ENCODE peak calls at places on chromosomes 16 and 17, in ten cellular contexts. M is brain microvascular endothelial cell, C is fibroblast of mammary gland, T is DND-41, X is IMR-90, N is foreskin fibroblast, P is upper lobe of right lung, R is osteoblast, V is GM12878, W is cardiac fibroblast. S is an unnamed sample.

GRCh38 chr17:34499576-34499975 is 79.8 kb upstream of the TMEM132E start:
- DNase-seq in P (no peak), C (peak), V (no peak), R (no peak), X (peak), M (peak), T (peak), W (peak), N (peak), S (peak)

GRCh38 chr16:50302472-50303005 is 36.2 kb downstream of the ADCY7 start:
- DNase-seq in W (no peak), X (no peak), R (peak), P (peak), M (no peak), N (no peak), V (no peak), T (no peak), C (no peak), S (no peak)

GRCh38 chr16:79451196-79451816 is 149.2 kb downstream of the MAF start:
- DNase-seq in W (no peak), M (no peak), P (no peak), V (peak), X (no peak), C (no peak), T (peak), N (no peak), R (no peak), S (no peak)

GRCh38 chr17:17822189-17822978 is 14.4 kb downstream of the SREBF1 start:
- DNase-seq in V (no peak), M (peak), P (no peak), N (peak), X (peak), T (no peak), W (peak), C (peak), R (peak), S (no peak)

GRCh38 chr17:36944488-36945040 is 4.2 kb upstream of the AATF start:
- DNase-seq in P (no peak), T (no peak), X (no peak), C (no peak), N (no peak), V (no peak), R (peak), M (no peak), W (no peak), S (no peak)

GRCh38 chr16:4086153-4086552 is 30.1 kb downstream of the ADCY9 start:
- DNase-seq in T (no peak), P (no peak), V (no peak), C (no peak), X (no peak), R (no peak), W (no peak), N (no peak), M (no peak), S (no peak)

GRCh38 chr17:18079543-18079942 is 8.2 kb upstream of the DRG2 start:
- DNase-seq in W (no peak), T (no peak), C (no peak), V (no peak), N (no peak), M (no peak), R (no peak), P (no peak), X (no peak), S (no peak)

GRCh38 chr17:44972953-44973352 is 4.8 kb upstream of the C1QL1 start:
- DNase-seq in T (no peak), X (peak), N (peak), V (no peak), R (peak), W (peak), P (no peak), M (peak), C (peak), S (no peak)

GRCh38 chr16:66542396-66542795 is 7.5 kb downstream of the TK2 start:
- DNase-seq in C (no peak), N (no peak), T (no peak), V (no peak), P (no peak), X (no peak), M (no peak), W (no peak), R (no peak), S (no peak)

GRCh38 chr17:34633351-34633750 is 54.0 kb downstream of the TMEM132E start:
- DNase-seq in V (no peak), C (no peak), W (no peak), T (no peak), R (no peak), N (no peak), X (no peak), P (peak), M (no peak), S (no peak)

GRCh38 chr17:66635646-66636045 is 199.3 kb upstream of the CACNG5 start:
- DNase-seq in T (no peak), X (no peak), V (no peak), R (no peak), C (no peak), W (no peak), M (no peak), P (no peak), N (no peak), S (no peak)

GRCh38 chr17:5033352-5034015 is 1.7 kb downstream of the SLC52A1 start:
- DNase-seq in V (no peak), N (no peak), R (peak), M (no peak), P (no peak), X (no peak), C (no peak), W (no peak), T (no peak), S (no peak)

GRCh38 chr17:2064980-2065785 is 10.3 kb downstream of the HIC1 start:
- DNase-seq in X (peak), V (no peak), N (peak), M (peak), T (peak), P (no peak), C (peak), W (peak), R (peak), S (peak)

GRCh38 chr17:64128787-64129514 is 993 bp downstream of the ERN1 start:
- DNase-seq in P (no peak), V (no peak), C (peak), W (peak), X (no peak), R (peak), T (peak), N (peak), M (peak), S (peak)

GRCh38 chr17:16953841-16954240 is 18.1 kb downstream of the TNFRSF13B start:
- DNase-seq in V (no peak), X (no peak), R (no peak), P (no peak), W (no peak), C (no peak), N (no peak), T (no peak), M (no peak), S (no peak)

GRCh38 chr17:31321481-31321880 is at the start of gene EVI2A:
- DNase-seq in N (peak), M (peak), R (peak), P (no peak), C (peak), V (peak), T (peak), X (peak), W (peak), S (peak)

GRCh38 chr17:36527851-36528250 is 6.8 kb downstream of the MYO19 start:
- DNase-seq in T (peak), M (no peak), W (no peak), R (no peak), N (no peak), X (no peak), C (no peak), V (no peak), P (peak), S (no peak)

GRCh38 chr17:80765241-80766022 is 220.8 kb downstream of the RPTOR start:
- DNase-seq in P (no peak), N (no peak), T (peak), R (peak), X (peak), M (no peak), W (no peak), C (no peak), V (no peak), S (no peak)

GRCh38 chr16:66918803-66919568 is at the start of gene CDH16:
- DNase-seq in V (no peak), M (no peak), W (no peak), C (no peak), X (no peak), R (peak), P (no peak), N (no peak), T (no peak), S (no peak)

GRCh38 chr16:88473666-88474534 is 20.8 kb downstream of the ZFPM1 start:
- DNase-seq in X (peak), P (no peak), W (peak), T (no peak), C (peak), R (no peak), M (no peak), V (no peak), N (no peak), S (no peak)

GRCh38 chr17:60631119-60631518 is 31.1 kb downstream of the PPM1D start:
- DNase-seq in W (no peak), V (no peak), C (no peak), P (no peak), X (no peak), T (no peak), M (peak), R (no peak), N (no peak), S (no peak)

GRCh38 chr17:39705786-39706348 is 6.0 kb downstream of the ERBB2 start:
- DNase-seq in T (no peak), M (no peak), C (no peak), R (peak), V (no peak), W (no peak), X (no peak), N (no peak), P (peak), S (no peak)

GRCh38 chr16:48123104-48123788 is 32.5 kb downstream of the ABCC12 start:
- DNase-seq in V (no peak), N (peak), M (peak), T (no peak), C (peak), R (peak), W (peak), P (no peak), X (peak), S (peak)

GRCh38 chr16:54817432-54817831 is 113.2 kb upstream of the IRX5 start:
- DNase-seq in X (no peak), P (no peak), R (no peak), V (no peak), W (peak), T (no peak), C (peak), M (no peak), N (no peak), S (no peak)
- TF ChIP-seq CTCF in X (no peak), P (peak), R (peak), V (no peak), W (peak), T (peak), C (peak), M (peak), N (peak), S (no peak)

GRCh38 chr16:86680137-86680536 is 101.8 kb downstream of the FOXL1 start:
- DNase-seq in M (peak), X (peak), P (no peak), V (no peak), C (peak), R (peak), N (peak), T (no peak), W (peak), S (no peak)
- TF ChIP-seq CTCF in M (peak), X (no peak), P (no peak), V (no peak), C (no peak), R (no peak), N (no peak), T (no peak), W (no peak), S (no peak)

GRCh38 chr16:19809693-19810092 is 75.0 kb downstream of the GPRC5B start:
- DNase-seq in W (no peak), M (no peak), P (no peak), C (no peak), X (no peak), V (no peak), T (no peak), R (no peak), N (no peak), S (no peak)
- TF ChIP-seq CTCF in W (no peak), M (no peak), P (no peak), C (no peak), X (no peak), V (no peak), T (no peak), R (no peak), N (no peak), S (no peak)

DNA sequence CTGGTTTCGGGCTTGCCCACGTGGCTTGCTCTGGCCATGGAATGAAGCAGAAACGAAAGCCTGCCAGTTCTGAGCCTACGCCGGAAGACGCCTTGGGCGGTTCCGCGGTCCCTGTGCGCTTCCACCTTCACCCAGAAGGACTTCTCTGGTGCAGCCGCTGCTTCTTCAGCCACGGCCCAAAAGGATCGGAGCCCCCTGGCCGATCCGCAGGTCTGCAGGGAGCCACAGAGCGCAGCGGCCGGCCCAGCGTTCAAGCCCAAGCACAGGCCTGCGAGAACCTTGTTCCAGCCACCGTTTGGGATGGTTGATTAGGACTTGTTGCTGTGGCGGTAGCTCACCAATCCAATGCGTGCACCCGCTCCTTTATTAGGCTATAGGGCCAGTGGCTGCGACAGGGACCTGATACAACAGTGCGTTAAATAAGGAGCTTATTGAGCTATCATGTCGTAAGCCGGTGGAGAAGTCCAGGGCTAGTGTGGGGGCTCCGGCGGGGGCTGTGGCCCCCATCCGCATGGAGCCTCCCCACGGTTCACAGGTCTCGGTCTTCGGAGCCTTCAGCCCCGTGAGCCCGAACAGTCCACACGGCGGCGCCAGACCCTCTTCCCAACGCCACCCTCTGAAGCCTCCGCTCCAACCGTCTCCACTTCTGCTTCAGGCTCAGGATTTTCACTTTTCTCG is 10.2 kb upstream of the MPP2 start:
- DNase-seq in M (peak), T (no peak), N (peak), V (no peak), R (no peak), C (peak), P (peak), W (peak), X (peak), S (peak)
- TF ChIP-seq CTCF in M (peak), T (peak), N (peak), V (peak), R (peak), C (peak), P (peak), W (peak), X (peak), S (peak)

GRCh38 chr17:77049440-77049839 is 91.3 kb upstream of the SEC14L1 start:
- DNase-seq in V (no peak), X (no peak), M (no peak), P (no peak), R (peak), W (no peak), C (peak), T (no peak), N (peak), S (no peak)
- TF ChIP-seq CTCF in V (no peak), X (no peak), M (no peak), P (no peak), R (no peak), W (no peak), C (no peak), T (no peak), N (no peak), S (no peak)

DNA sequence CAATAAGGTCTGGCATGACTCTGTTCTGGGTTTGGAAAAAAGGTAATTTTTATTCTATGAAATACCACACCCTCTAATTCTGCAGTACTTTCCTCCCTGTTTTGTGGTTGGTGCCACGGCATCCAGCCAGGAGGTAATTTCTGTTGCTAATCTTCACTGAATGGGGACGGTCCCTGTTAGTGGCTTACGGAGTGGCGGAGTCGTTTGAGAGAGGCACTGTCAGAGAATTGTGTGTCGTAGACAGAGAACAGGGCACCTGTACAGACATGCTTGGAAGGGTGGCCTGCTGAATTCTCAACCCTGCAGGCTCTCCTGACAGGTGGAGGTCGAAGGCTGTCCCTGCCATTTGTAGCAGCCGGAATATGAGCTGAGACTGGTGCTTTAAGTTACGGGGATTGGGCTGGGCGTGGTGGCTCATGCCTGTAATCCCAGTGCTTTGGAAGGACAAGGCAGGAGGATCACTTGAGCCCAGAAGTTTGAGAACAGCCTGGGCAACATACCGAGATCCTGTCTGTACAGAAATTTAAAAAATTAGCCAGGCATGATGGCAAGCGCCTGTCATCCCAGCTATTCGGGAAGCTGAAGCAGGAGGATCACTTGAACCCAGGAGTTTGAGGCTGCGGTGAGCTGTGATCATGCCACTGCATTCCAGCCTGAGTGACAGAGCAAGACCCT is 33.2 kb downstream of the EEF2K start:
- DNase-seq in R (no peak), X (no peak), P (no peak), C (no peak), T (no peak), M (no peak), W (no peak), V (no peak), N (no peak), S (no peak)
- TF ChIP-seq CTCF in R (no peak), X (no peak), P (no peak), C (no peak), T (no peak), M (no peak), W (no peak), V (no peak), N (no peak), S (no peak)

GRCh38 chr17:13940858-13941665 is 128.2 kb upstream of the COX10 start:
- DNase-seq in X (peak), C (peak), W (peak), T (no peak), N (peak), R (no peak), P (no peak), M (peak), V (no peak), S (no peak)
- TF ChIP-seq CTCF in X (no peak), C (peak), W (no peak), T (peak), N (no peak), R (peak), P (no peak), M (no peak), V (no peak), S (no peak)

DNA sequence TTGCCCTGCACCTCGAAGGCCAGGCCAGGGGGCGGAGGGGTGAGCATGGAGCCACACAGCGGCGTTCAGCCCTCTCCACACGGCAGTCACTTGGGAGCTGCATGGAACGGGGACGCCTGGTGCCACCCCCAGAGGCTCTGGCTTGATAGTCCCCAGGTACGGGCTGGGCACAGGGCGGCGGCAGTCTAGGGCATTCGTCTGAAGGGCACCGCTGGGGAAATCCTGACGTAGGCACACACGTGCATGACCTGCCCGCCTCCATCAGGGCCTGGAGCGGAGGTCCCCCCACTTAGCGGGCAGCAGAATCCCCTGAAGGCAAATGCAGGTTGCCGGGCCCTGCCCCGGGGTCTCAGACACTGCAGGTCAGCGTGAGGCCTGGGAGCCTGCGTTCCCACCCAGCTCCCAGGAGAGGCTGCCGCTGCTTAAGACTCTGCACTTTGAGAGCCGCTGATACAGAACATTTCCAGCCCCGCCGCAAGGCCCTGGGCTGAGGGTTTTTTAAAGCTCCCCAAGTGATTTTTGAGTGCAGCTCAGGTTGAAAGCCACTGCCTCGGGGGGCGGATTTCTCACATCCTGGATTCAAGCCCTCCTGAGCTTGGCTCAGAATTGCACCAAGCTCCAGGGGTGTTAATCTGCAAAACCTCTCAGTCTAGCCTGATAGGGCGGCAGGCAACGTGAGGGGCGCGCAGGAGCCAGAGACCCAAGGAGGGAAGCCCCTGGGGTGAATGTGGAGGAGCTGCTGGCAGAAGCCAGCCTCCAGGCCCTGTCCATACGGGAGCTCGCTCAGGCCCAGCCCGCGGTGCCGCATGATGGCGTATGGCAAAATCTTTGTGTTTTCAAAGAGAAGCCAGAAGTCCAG is 182.4 kb upstream of the GSE1 start:
- DNase-seq in V (no peak), W (no peak), M (no peak), T (peak), R (no peak), N (no peak), P (peak), X (no peak), C (no peak), S (no peak)
- TF ChIP-seq CTCF in V (no peak), W (no peak), M (no peak), T (no peak), R (no peak), N (no peak), P (no peak), X (no peak), C (no peak), S (no peak)